ENCODE peak calls at places on chromosome 12, in nine cellular contexts. E is mesothelial cell of epicardium, L is Peyer's patch, C is Calu3, G is OCI-LY7, P is AG09309, Y is PC-3, K is body of pancreas, V is GM12865. J is an unnamed sample.

GRCh38 chr12:38886064-38886463 is 19.3 kb downstream of the CPNE8 start:
- DNase-seq in E (no peak), L (no peak), C (peak; percentile 20), G (no peak), P (no peak), Y (peak; percentile 94), K (peak; percentile 32), V (no peak), J (no peak)

GRCh38 chr12:20740972-20741371 is 45.8 kb downstream of the SLCO1C1 start:
- DNase-seq in E (no peak), L (no peak), C (no peak), G (no peak), P (no peak), Y (no peak), K (no peak), V (no peak), J (no peak)

GRCh38 chr12:92145481-92145730 is 240 bp downstream of the BTG1 start:
- DNase-seq in E (no peak), L (no peak), C (no peak), G (no peak), P (no peak), Y (no peak), K (no peak), V (no peak), J (no peak)

GRCh38 chr12:109544955-109545531 is 28.3 kb downstream of the MMAB start:
- DNase-seq in E (no peak), L (no peak), C (peak; percentile 40), G (no peak), P (no peak), Y (peak; percentile 94), K (no peak), V (no peak), J (peak; percentile 45)

GRCh38 chr12:114669501-114670256 is 14.3 kb downstream of the TBX3 start:
- DNase-seq in E (no peak), L (no peak), C (no peak), G (no peak), P (no peak), Y (peak; percentile 81), K (no peak), V (no peak), J (no peak)

GRCh38 chr12:67813509-67813908 is 165.0 kb downstream of the DYRK2 start:
- DNase-seq in E (no peak), L (no peak), C (no peak), G (no peak), P (no peak), Y (peak; percentile 65), K (no peak), V (no peak), J (no peak)

GRCh38 chr12:42590324-42590934 is 883 bp upstream of the PRICKLE1 start:
- DNase-seq in E (no peak), L (no peak), C (peak; percentile 17), G (peak; percentile 10), P (no peak), Y (peak; percentile 50), K (peak; percentile 39), V (peak; percentile 3), J (no peak)

GRCh38 chr12:70354777-70355176 is 11.3 kb upstream of the KCNMB4 start:
- DNase-seq in E (no peak), L (no peak), C (no peak), G (no peak), P (no peak), Y (no peak), K (no peak), V (no peak), J (no peak)

GRCh38 chr12:76143343-76144252 is 59.1 kb upstream of the NAP1L1 start:
- DNase-seq in E (no peak), L (peak; percentile 33), C (no peak), G (no peak), P (no peak), Y (no peak), K (no peak), V (peak; percentile 87), J (no peak)

GRCh38 chr12:119369907-119370546 is 35.5 kb downstream of the CCDC60 start:
- DNase-seq in E (no peak), L (no peak), C (no peak), G (no peak), P (no peak), Y (no peak), K (no peak), V (no peak), J (no peak)

GRCh38 chr12:67388331-67389163 is 119.4 kb downstream of the CAND1 start:
- DNase-seq in E (no peak), L (no peak), C (no peak), G (peak; percentile 2), P (no peak), Y (peak; percentile 24), K (no peak), V (no peak), J (no peak)

GRCh38 chr12:94071258-94071657 is 77.1 kb upstream of the PLXNC1 start:
- DNase-seq in E (no peak), L (no peak), C (no peak), G (no peak), P (no peak), Y (peak; percentile 16), K (no peak), V (no peak), J (no peak)

GRCh38 chr12:127118251-127118650 is 1148.7 kb upstream of the TMEM132C start:
- DNase-seq in E (no peak), L (no peak), C (no peak), G (no peak), P (no peak), Y (no peak), K (no peak), V (no peak), J (no peak)

GRCh38 chr12:124539084-124540041 is 28.0 kb downstream of the NCOR2 start:
- DNase-seq in E (no peak), L (no peak), C (no peak), G (no peak), P (no peak), Y (no peak), K (no peak), V (no peak), J (no peak)

GRCh38 chr12:64943686-64944085 is 119.2 kb downstream of the TBC1D30 start:
- DNase-seq in E (no peak), L (no peak), C (no peak), G (no peak), P (peak; percentile 49), Y (peak; percentile 37), K (no peak), V (peak; percentile 69), J (no peak)

GRCh38 chr12:53051058-53051880 is 1.4 kb downstream of the TNS2 start:
- DNase-seq in E (peak; percentile 2), L (no peak), C (no peak), G (no peak), P (no peak), Y (no peak), K (peak; percentile 55), V (no peak), J (no peak)
- TF ChIP-seq CTCF in E (no peak), L (no peak), C (no peak), G (no peak), P (no peak), Y (no peak), K (peak; percentile 34), V (no peak), J (no peak)

GRCh38 chr12:74490390-74491064 is 47.1 kb upstream of the ATXN7L3B start:
- DNase-seq in E (no peak), L (no peak), C (no peak), G (no peak), P (no peak), Y (no peak), K (no peak), V (peak; percentile 42), J (no peak)
- TF ChIP-seq CTCF in E (no peak), L (no peak), C (no peak), G (no peak), P (no peak), Y (no peak), K (no peak), V (no peak), J (no peak)

GRCh38 chr12:81296556-81297305 is 218.9 kb downstream of the ACSS3 start:
- DNase-seq in E (no peak), L (no peak), C (peak; percentile 21), G (no peak), P (no peak), Y (peak; percentile 6), K (no peak), V (no peak), J (no peak)
- TF ChIP-seq CTCF in E (no peak), L (no peak), C (no peak), G (no peak), P (no peak), Y (no peak), K (no peak), V (no peak), J (no peak)

GRCh38 chr12:8950287-8950574 is 786 bp upstream of the M6PR start:
- DNase-seq in E (no peak), L (no peak), C (no peak), G (no peak), P (no peak), Y (no peak), K (no peak), V (no peak), J (no peak)
- TF ChIP-seq CTCF in E (no peak), L (no peak), C (no peak), G (peak; percentile 22), P (no peak), Y (no peak), K (no peak), V (no peak), J (no peak)

DNA sequence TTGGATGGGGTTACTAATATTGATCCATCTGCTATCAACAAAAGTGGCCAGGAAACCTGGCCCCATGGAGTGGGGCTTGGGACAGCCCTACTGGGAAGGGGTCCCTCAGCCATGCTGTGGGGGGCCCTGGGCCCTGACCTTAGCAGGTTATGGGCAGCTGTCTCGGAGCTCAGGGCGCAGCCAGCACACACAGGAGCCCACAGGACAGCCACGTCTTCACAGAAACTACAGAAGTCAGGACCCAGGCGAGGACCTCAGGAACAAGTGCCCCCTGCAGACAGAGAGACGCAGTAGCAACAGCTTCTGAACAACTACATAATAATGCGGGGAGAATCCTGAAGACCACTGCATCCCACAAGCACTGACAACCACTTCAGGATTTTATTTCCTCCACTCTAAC is 11.9 kb upstream of the FKBP11 start:
- DNase-seq in E (no peak), L (no peak), C (no peak), G (peak; percentile 21), P (no peak), Y (no peak), K (no peak), V (no peak), J (no peak)
- TF ChIP-seq CTCF in E (no peak), L (no peak), C (no peak), G (peak; percentile 57), P (peak; percentile 17), Y (peak; percentile 45), K (no peak), V (no peak), J (no peak)

GRCh38 chr12:130818381-130819247 is 20.4 kb downstream of the STX2 start:
- DNase-seq in E (peak; percentile 66), L (peak; percentile 75), C (peak; percentile 96), G (peak; percentile 57), P (no peak), Y (peak; percentile 87), K (peak; percentile 71), V (peak; percentile 79), J (peak; percentile 79)
- TF ChIP-seq CTCF in E (peak; percentile 94), L (peak; percentile 98), C (peak; percentile 96), G (peak; percentile 83), P (peak; percentile 48), Y (peak; percentile 93), K (peak; percentile 76), V (peak; percentile 73), J (peak; percentile 99)